ENCODE peak calls at places on chromosomes 2 and 18, in eight cellular contexts. O, L, U, W, M, I, P and R are unnamed samples.

GRCh38 chr2:212021947-212022346 is 516.7 kb downstream of the ERBB4 start:
- DNase-seq in O (no peak), L (peak; percentile 83), U (no peak), W (no peak), M (no peak), I (peak; percentile 93), P (no peak), R (no peak)

GRCh38 chr2:196333397-196333796 is 162.0 kb upstream of the STK17B start:
- DNase-seq in O (no peak), L (no peak), U (no peak), W (no peak), M (no peak), I (no peak), P (no peak), R (no peak)

GRCh38 chr2:79547568-79547967 is 34.7 kb downstream of the CTNNA2 start:
- DNase-seq in O (no peak), L (no peak), U (no peak), W (no peak), M (no peak), I (no peak), P (no peak), R (no peak)

GRCh38 chr2:118858485-118859156 is 11.2 kb upstream of the EN1 start:
- DNase-seq in O (no peak), L (no peak), U (no peak), W (no peak), M (no peak), I (no peak), P (no peak), R (no peak)

GRCh38 chr2:72134997-72135800 is 12.5 kb downstream of the CYP26B1 start:
- DNase-seq in O (no peak), L (no peak), U (no peak), W (no peak), M (no peak), I (no peak), P (no peak), R (no peak)

GRCh38 chr2:149595069-149595963 is 7.7 kb upstream of the MMADHC start:
- DNase-seq in O (no peak), L (peak; percentile 73), U (no peak), W (no peak), M (no peak), I (peak; percentile 87), P (no peak), R (no peak)

GRCh38 chr2:182435754-182436153 is 8.9 kb upstream of the PDE1A start:
- DNase-seq in O (no peak), L (peak; percentile 56), U (no peak), W (no peak), M (no peak), I (peak; percentile 22), P (no peak), R (no peak)

GRCh38 chr2:230418341-230419016 is 2.5 kb downstream of the SP100 start:
- DNase-seq in O (no peak), L (peak; percentile 83), U (no peak), W (no peak), M (no peak), I (peak; percentile 42), P (no peak), R (peak; percentile 62)

GRCh38 chr2:15834381-15835031 is 105.8 kb upstream of the MYCN start:
- DNase-seq in O (no peak), L (no peak), U (no peak), W (no peak), M (no peak), I (no peak), P (no peak), R (no peak)

GRCh38 chr18:49476664-49477411 is 10.2 kb downstream of the C18orf32 start:
- DNase-seq in O (no peak), L (peak; percentile 78), U (no peak), W (no peak), M (no peak), I (peak; percentile 25), P (no peak), R (peak; percentile 22)

GRCh38 chr18:32019251-32019943 is 772 bp downstream of the RNF125 start:
- DNase-seq in O (peak; percentile 62), L (peak; percentile 58), U (peak; percentile 28), W (peak; percentile 54), M (no peak), I (peak; percentile 9), P (peak; percentile 34), R (peak; percentile 35)

GRCh38 chr18:10225300-10225699 is 229.1 kb upstream of the APCDD1 start:
- DNase-seq in O (no peak), L (no peak), U (no peak), W (no peak), M (no peak), I (no peak), P (no peak), R (no peak)

GRCh38 chr2:138137949-138138348 is 173.7 kb downstream of the HNMT start:
- DNase-seq in O (no peak), L (no peak), U (no peak), W (no peak), M (no peak), I (no peak), P (no peak), R (no peak)

GRCh38 chr18:53610957-53611356 is 613.5 kb downstream of the MBD2 start:
- DNase-seq in O (no peak), L (no peak), U (no peak), W (no peak), M (no peak), I (no peak), P (no peak), R (no peak)

GRCh38 chr2:182649316-182649715 is 66.7 kb upstream of the DNAJC10 start:
- DNase-seq in O (no peak), L (peak; percentile 37), U (peak; percentile 23), W (no peak), M (no peak), I (peak; percentile 53), P (no peak), R (no peak)

GRCh38 chr2:174332607-174333001 is 2.1 kb upstream of the SP9 start:
- DNase-seq in O (no peak), L (no peak), U (no peak), W (no peak), M (no peak), I (peak; percentile 46), P (no peak), R (no peak)
- TF ChIP-seq CTCF in O (no peak), L (no peak), U (no peak), W (no peak), M (no peak), I (peak; percentile 34), P (no peak), R (no peak)

DNA sequence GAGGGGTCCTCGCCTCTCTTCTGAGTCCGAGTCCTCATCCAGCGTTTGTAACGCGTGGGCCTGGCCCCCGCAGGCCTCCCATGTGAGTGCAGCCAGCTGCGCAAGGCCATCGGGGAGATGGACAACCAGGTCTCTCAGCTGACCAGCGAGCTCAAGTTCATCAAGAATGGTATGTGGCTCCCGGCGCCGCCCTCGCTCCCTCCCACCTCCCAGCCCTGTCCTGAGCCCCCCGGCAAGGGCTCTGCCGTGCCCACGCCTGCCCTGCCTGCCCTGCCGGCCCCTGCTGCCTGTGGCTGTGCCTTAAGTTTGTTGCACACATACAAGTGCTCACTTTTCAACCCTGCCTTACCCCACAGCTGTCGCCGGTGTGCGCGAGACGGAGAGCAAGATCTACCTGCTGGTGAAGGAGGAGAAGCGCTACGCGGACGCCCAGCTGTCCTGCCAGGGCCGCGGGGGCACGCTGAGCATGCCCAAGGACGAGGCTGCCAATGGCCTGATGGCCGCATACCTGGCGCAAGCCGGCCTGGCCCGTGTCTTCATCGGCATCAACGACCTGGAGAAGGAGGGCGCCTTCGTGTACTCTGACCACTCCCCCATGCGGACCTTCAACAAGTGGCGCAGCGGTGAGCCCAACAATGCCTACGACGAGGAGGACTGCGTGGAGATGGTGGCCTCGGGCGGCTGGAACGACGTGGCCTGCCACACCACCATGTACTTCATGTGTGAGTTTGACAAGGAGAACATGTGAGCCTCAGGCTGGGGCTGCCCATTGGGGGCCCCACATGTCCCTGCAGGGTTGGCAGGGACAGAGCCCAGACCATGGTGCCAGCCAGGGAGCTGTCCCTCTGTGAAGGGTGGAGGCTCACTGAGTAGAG is 14.4 kb upstream of the ALLC start:
- DNase-seq in O (no peak), L (no peak), U (no peak), W (no peak), M (no peak), I (no peak), P (no peak), R (no peak)
- H3K4me3 ChIP-seq in O (no peak overlapping the region), L (no peak overlapping the region), U (no peak overlapping the region), W (no peak overlapping the region), M (no peak overlapping the region), I (no peak overlapping the region), P (no peak overlapping the region), R (no peak overlapping the region)

GRCh38 chr18:77062518-77063003 is 70.0 kb downstream of the MBP start:
- DNase-seq in O (peak; percentile 71), L (peak; percentile 96), U (no peak), W (peak; percentile 89), M (peak; percentile 36), I (no peak), P (no peak), R (no peak)

GRCh38 chr18:77061946-77062517 is 70.6 kb downstream of the MBP start:
- DNase-seq in O (no peak), L (no peak), U (peak; percentile 38), W (peak; percentile 55), M (peak; percentile 66), I (no peak), P (no peak), R (no peak)

GRCh38 chr18:77063256-77063655 is 69.3 kb downstream of the MBP start:
- DNase-seq in O (peak; percentile 82), L (peak; percentile 80), U (no peak), W (peak; percentile 91), M (peak; percentile 55), I (peak; percentile 69), P (no peak), R (no peak)

GRCh38 chr18:77059294-77059916 is 73.2 kb downstream of the MBP start:
- DNase-seq in O (no peak), L (peak; percentile 64), U (peak; percentile 55), W (peak; percentile 60), M (no peak), I (peak; percentile 81), P (no peak), R (no peak)

GRCh38 chr18:77061291-77061945 is 71.2 kb downstream of the MBP start:
- DNase-seq in O (no peak), L (peak; percentile 46), U (no peak), W (no peak), M (no peak), I (no peak), P (no peak), R (no peak)
- H3K4me1 ChIP-seq in O (peaks cover 80% of the 10 kb centered on the region), L (peaks cover 5% of the 10 kb centered on the region), U (peaks cover 24% of the 10 kb centered on the region), W (peaks cover 96% of the 10 kb centered on the region), M (peaks cover 49% of the 10 kb centered on the region), I (peaks cover 44% of the 10 kb centered on the region), P (no peaks in the 10 kb centered on the region), R (no peaks in the 10 kb centered on the region)

DNA sequence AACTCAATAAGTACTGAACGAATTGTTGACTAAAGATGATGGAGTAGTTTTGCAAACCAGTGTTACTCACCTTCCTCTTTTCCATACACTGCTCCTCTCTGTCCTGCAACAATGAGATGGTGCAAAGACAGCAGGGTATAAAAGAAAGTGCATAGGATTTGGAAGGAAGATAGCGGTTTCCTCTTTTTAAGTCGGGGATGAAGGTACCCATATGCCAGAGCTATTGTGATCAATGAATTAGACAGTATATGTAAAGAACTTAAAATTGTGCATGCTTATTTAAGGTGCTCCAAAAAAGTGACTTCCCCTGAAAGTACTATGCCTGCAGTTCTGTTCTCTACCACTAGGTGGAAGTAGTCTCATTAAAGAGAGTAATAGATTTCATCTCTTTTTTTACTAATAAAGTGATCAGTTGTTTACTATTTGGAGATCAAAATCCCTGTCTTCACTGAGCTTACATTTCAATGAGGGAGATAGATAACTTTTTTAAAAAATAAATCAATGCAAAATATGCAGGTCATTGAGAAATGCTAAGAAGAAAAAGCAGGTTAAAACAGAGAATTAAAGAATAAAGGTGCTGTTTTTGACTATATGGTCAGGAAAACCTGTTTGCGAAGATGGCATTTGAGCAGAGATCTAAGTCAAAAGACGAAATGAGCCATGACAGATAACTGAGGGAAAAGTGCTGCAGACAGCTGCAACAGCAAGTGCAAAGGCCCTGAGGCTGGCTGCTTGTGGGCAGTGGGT is 339.7 kb upstream of the SLC14A2 start:
- DNase-seq in O (no peak), L (peak; percentile 7), U (no peak), W (no peak), M (no peak), I (peak; percentile 66), P (no peak), R (no peak)
- TF ChIP-seq CTCF in O (peak; percentile 92), L (peak; percentile 88), U (peak; percentile 47), W (peak; percentile 81), M (peak; percentile 55), I (peak; percentile 73), P (peak; percentile 54), R (peak; percentile 84)